ENCODE peak calls at places on chromosomes 1 and 21, in four cellular contexts. One of them, this sample, is unnamed.

GRCh38 chr1:25068829-25069228 is 138.8 kb upstream of the RUNX3 start:
- DNase-seq in kidney epithelial cell: no peak
- DNase-seq in tibial artery: no peak
- DNase-seq in AG04450: no peak
- DNase-seq in this sample: no peak

GRCh38 chr1:106889054-106889453 is 167.4 kb upstream of the PRMT6 start:
- DNase-seq in kidney epithelial cell: no peak
- DNase-seq in tibial artery: no peak
- DNase-seq in AG04450: no peak
- DNase-seq in this sample: no peak

GRCh38 chr1:89953929-89954328 is 41.0 kb upstream of the ZNF326 start:
- DNase-seq in kidney epithelial cell: no peak
- DNase-seq in tibial artery: no peak
- DNase-seq in AG04450: no peak
- DNase-seq in this sample: no peak

GRCh38 chr1:160354388-160354985 is 11.3 kb downstream of the NCSTN start:
- DNase-seq in kidney epithelial cell: no peak
- DNase-seq in tibial artery: no peak
- DNase-seq in AG04450: no peak
- DNase-seq in this sample: no peak

GRCh38 chr1:172219966-172220365 is 200.5 kb upstream of the C1orf105 start:
- DNase-seq in kidney epithelial cell: no peak
- DNase-seq in tibial artery: no peak
- DNase-seq in AG04450: peak; percentile 3
- DNase-seq in this sample: no peak

GRCh38 chr1:38858833-38859560 is 575 bp downstream of the RRAGC start:
- DNase-seq in kidney epithelial cell: peak; percentile 37
- DNase-seq in tibial artery: peak; percentile 59
- DNase-seq in AG04450: no peak
- DNase-seq in this sample: no peak

GRCh38 chr1:188782220-188782841 is 1695.3 kb downstream of the BRINP3 start:
- DNase-seq in kidney epithelial cell: peak; percentile 21
- DNase-seq in tibial artery: no peak
- DNase-seq in AG04450: peak; percentile 16
- DNase-seq in this sample: peak; percentile 12

GRCh38 chr21:45927851-45928850 is 53.4 kb upstream of the COL6A1 start:
- DNase-seq in kidney epithelial cell: no peak
- DNase-seq in tibial artery: no peak
- DNase-seq in AG04450: no peak
- DNase-seq in this sample: no peak

GRCh38 chr21:14273736-14274538 is 58.0 kb downstream of the RBM11 start:
- DNase-seq in kidney epithelial cell: no peak
- DNase-seq in tibial artery: no peak
- DNase-seq in AG04450: no peak
- DNase-seq in this sample: no peak

GRCh38 chr1:243253927-243254232 is 1.2 kb downstream of the CEP170 start:
- DNase-seq in kidney epithelial cell: no peak
- DNase-seq in tibial artery: no peak
- DNase-seq in AG04450: no peak
- DNase-seq in this sample: no peak

GRCh38 chr1:243253211-243253926 is 1.7 kb downstream of the CEP170 start:
- DNase-seq in kidney epithelial cell: no peak
- DNase-seq in tibial artery: no peak
- DNase-seq in AG04450: no peak
- DNase-seq in this sample: no peak

GRCh38 chr1:243249214-243249613 is 5.9 kb downstream of the CEP170 start:
- DNase-seq in kidney epithelial cell: no peak
- DNase-seq in tibial artery: no peak
- DNase-seq in AG04450: no peak
- DNase-seq in this sample: no peak

GRCh38 chr1:243250102-243250501 is 5.0 kb downstream of the CEP170 start:
- DNase-seq in kidney epithelial cell: no peak
- DNase-seq in tibial artery: no peak
- DNase-seq in AG04450: no peak
- DNase-seq in this sample: no peak

GRCh38 chr1:243251544-243251943 is 3.5 kb downstream of the CEP170 start:
- DNase-seq in kidney epithelial cell: no peak
- DNase-seq in tibial artery: no peak
- DNase-seq in AG04450: no peak
- DNase-seq in this sample: no peak
- H3K4me3 ChIP-seq in kidney epithelial cell: no peak overlapping the region
- H3K4me3 ChIP-seq in tibial artery: no peak overlapping the region
- H3K4me3 ChIP-seq in AG04450: peak overlapping the region; percentile 88
- H3K4me3 ChIP-seq in this sample: no peak overlapping the region

GRCh38 chr1:97674517-97674916 is 246.3 kb downstream of the DPYD start:
- DNase-seq in kidney epithelial cell: no peak
- DNase-seq in tibial artery: no peak
- DNase-seq in AG04450: no peak
- DNase-seq in this sample: no peak

GRCh38 chr1:97668945-97669344 is 251.9 kb downstream of the DPYD start:
- DNase-seq in kidney epithelial cell: no peak
- DNase-seq in tibial artery: no peak
- DNase-seq in AG04450: no peak
- DNase-seq in this sample: peak; percentile 7
- TF ChIP-seq CTCF in kidney epithelial cell: peak; percentile 21
- TF ChIP-seq CTCF in tibial artery: no peak
- TF ChIP-seq CTCF in AG04450: peak; percentile 10
- TF ChIP-seq CTCF in this sample: peak; percentile 16

GRCh38 chr1:217078959-217079358 is 355.7 kb upstream of the ESRRG start:
- DNase-seq in kidney epithelial cell: no peak
- DNase-seq in tibial artery: no peak
- DNase-seq in AG04450: no peak
- DNase-seq in this sample: no peak
- H3K4me3 ChIP-seq in kidney epithelial cell: no peak overlapping the region
- H3K4me3 ChIP-seq in tibial artery: no peak overlapping the region
- H3K4me3 ChIP-seq in AG04450: no peak overlapping the region
- H3K4me3 ChIP-seq in this sample: no peak overlapping the region

DNA sequence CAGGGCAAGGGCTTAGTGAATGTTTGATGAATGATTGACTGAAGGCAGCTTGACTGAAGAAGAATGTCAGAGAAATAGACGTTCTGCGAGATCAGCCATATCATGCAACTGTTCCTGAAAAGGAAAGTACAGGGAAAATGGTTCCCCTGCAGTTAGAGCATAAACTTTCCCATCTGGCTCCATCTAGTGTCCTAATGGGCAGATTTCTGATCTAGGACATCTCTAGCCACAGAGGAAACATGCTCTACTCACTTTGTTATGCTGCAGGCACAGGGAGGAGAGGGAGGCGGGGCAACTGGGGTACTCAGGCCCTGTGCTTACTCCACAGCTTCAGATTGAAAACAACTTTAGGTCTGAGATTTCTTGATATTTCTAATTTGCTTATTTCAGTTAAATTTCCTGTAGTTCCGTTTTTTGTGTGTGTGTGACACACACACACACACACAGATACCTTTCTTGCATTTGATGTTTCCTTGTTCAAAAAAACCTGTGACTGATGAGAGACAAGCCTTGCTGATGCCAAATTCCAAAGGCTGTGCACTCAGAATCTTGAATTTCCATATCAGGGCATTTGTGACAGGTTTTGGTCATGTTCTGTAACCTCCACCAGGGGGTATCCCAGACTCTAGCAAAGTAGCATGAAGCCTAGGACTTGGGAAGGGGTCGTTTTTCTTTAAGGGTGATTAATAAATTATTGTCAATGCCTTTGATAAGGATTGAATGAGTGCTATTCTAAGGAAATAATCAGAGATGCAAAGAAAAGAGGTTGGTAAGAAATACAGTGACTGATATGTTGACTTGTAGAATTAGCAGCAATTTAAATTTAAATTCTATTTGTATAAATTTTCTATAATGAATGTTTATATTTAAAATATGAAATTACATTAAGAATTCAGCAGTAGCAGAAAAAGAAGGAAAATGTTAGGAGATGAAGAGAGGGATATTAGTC is 139.7 kb upstream of the BEND5 start:
- DNase-seq in kidney epithelial cell: no peak
- DNase-seq in tibial artery: no peak
- DNase-seq in AG04450: no peak
- DNase-seq in this sample: peak; percentile 28
- TF ChIP-seq CTCF in kidney epithelial cell: peak; percentile 56
- TF ChIP-seq CTCF in tibial artery: peak; percentile 20
- TF ChIP-seq CTCF in AG04450: peak; percentile 53
- TF ChIP-seq CTCF in this sample: peak; percentile 66

DNA sequence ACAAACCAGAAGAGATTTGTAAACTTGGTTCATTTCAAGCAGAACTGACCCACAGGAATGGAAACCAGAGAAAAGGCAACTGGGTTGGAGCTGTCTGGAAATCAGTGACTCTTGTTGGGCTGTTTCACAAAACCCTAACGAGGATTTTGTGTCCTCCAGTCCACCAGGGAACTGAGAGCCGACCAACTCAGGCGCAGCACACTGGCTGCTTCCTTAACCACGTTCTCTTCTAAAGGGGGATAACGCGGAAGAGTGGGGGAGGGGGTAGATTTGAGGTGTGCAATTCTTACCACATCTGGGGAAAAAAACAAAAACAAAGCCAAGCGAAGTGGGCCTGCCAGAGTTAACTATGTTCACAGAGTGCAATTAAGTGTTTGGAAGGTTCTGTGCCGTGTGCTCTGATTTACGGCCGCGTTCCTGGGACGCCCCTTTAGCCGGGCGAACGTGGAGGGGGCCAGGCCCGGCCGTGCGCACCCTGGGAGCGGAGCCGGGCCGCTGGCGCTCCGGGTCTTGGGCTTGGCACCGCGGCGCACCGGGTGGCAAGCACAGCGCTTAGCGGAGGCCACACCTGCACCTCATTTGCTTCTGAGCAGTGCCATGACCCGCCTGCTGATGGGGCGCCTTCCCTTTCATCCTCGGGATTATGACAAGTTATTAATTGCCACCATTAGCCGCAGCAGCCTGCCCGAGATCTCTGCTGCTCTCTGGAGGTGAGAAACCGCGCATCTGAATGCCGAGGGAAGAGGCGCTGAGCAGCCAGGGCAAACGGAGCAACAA is 248.6 kb upstream of the FOXD3 start:
- DNase-seq in kidney epithelial cell: no peak
- DNase-seq in tibial artery: no peak
- DNase-seq in AG04450: no peak
- DNase-seq in this sample: no peak
- H3K4me3 ChIP-seq in kidney epithelial cell: peak overlapping the region; percentile 37
- H3K4me3 ChIP-seq in tibial artery: no peak overlapping the region
- H3K4me3 ChIP-seq in AG04450: no peak overlapping the region
- H3K4me3 ChIP-seq in this sample: peak overlapping the region; percentile 13

DNA sequence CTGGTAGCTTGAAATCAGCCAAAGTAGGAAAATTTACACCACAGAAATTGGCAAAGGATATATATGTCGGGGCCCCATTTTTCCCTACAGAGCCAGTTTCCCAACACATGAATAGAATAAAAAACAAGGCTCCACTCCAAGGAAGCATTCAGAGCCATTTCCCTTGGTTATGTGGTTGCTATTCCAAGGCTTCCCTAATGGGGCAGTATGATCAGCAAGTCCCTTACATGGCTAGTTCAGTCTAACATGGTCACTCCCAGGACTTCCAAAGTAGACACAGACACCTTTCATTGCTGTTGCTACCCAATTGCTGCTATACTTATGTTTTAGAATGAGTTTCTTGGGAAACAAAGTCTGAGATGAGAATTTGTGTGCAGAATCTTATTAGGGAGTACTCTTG is 93.1 kb downstream of the C21orf91 start:
- DNase-seq in kidney epithelial cell: no peak
- DNase-seq in tibial artery: no peak
- DNase-seq in AG04450: no peak
- DNase-seq in this sample: no peak
- TF ChIP-seq CTCF in kidney epithelial cell: peak; percentile 7
- TF ChIP-seq CTCF in tibial artery: no peak
- TF ChIP-seq CTCF in AG04450: peak; percentile 21
- TF ChIP-seq CTCF in this sample: peak; percentile 28

GRCh38 chr1:158149577-158150269 is 31.0 kb upstream of the CD1D start:
- DNase-seq in kidney epithelial cell: peak; percentile 82
- DNase-seq in tibial artery: peak; percentile 95
- DNase-seq in AG04450: peak; percentile 91
- DNase-seq in this sample: peak; percentile 12

GRCh38 chr1:158146739-158147138 is 34.0 kb upstream of the CD1D start:
- DNase-seq in kidney epithelial cell: no peak
- DNase-seq in tibial artery: no peak
- DNase-seq in AG04450: no peak
- DNase-seq in this sample: no peak

GRCh38 chr1:158149175-158149574 is 31.5 kb upstream of the CD1D start:
- DNase-seq in kidney epithelial cell: no peak
- DNase-seq in tibial artery: no peak
- DNase-seq in AG04450: no peak
- DNase-seq in this sample: no peak

GRCh38 chr1:158147396-158148353 is 33.0 kb upstream of the CD1D start:
- DNase-seq in kidney epithelial cell: peak; percentile 14
- DNase-seq in tibial artery: no peak
- DNase-seq in AG04450: no peak
- DNase-seq in this sample: no peak

GRCh38 chr1:158148458-158148857 is 32.2 kb upstream of the CD1D start:
- DNase-seq in kidney epithelial cell: no peak
- DNase-seq in tibial artery: no peak
- DNase-seq in AG04450: no peak
- DNase-seq in this sample: no peak
- H3K4me3 ChIP-seq in kidney epithelial cell: no peak overlapping the region
- H3K4me3 ChIP-seq in tibial artery: no peak overlapping the region
- H3K4me3 ChIP-seq in AG04450: no peak overlapping the region
- H3K4me3 ChIP-seq in this sample: no peak overlapping the region

DNA sequence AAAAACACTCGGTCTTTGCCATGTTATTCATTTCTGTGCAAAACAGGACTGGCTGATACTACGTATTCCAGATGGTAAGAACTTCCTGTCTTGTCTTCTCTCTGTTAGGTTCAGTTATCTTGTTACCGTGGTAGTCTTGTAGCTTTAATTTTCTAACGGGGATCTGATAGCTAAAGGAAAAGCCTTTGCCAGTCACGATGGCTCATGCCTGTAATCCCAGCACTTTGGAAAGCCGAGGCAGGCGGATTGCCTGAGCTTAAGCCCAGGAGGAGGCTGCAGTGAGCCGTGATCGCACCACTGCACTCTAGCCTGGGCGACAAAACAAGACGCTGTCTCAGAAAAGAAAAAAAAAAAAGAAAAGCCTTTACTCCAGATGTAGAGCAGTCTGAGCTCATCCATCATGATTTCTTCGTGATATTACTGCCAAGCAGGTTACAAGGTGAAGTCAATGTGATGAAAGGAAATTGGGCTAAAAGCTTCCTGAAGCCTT is 11.1 kb upstream of the MSTO1 start:
- DNase-seq in kidney epithelial cell: peak; percentile 2
- DNase-seq in tibial artery: no peak
- DNase-seq in AG04450: no peak
- DNase-seq in this sample: no peak
- TF ChIP-seq CTCF in kidney epithelial cell: peak; percentile 5
- TF ChIP-seq CTCF in tibial artery: no peak
- TF ChIP-seq CTCF in AG04450: no peak
- TF ChIP-seq CTCF in this sample: no peak

GRCh38 chr1:62784509-62785365 is 805 bp downstream of the ATG4C start:
- DNase-seq in kidney epithelial cell: no peak
- DNase-seq in tibial artery: no peak
- DNase-seq in AG04450: no peak
- DNase-seq in this sample: no peak

GRCh38 chr1:62783736-62784508 is at the start of gene ATG4C:
- DNase-seq in kidney epithelial cell: peak; percentile 98
- DNase-seq in tibial artery: peak; percentile 97
- DNase-seq in AG04450: peak; percentile 94
- DNase-seq in this sample: peak; percentile 97

GRCh38 chr1:62778208-62778607 is 5.7 kb upstream of the ATG4C start:
- DNase-seq in kidney epithelial cell: no peak
- DNase-seq in tibial artery: no peak
- DNase-seq in AG04450: no peak
- DNase-seq in this sample: no peak

GRCh38 chr1:62782197-62782886 is 1.6 kb upstream of the ATG4C start:
- DNase-seq in kidney epithelial cell: no peak
- DNase-seq in tibial artery: no peak
- DNase-seq in AG04450: peak; percentile 3
- DNase-seq in this sample: no peak
- H3K4me3 ChIP-seq in kidney epithelial cell: no peak overlapping the region
- H3K4me3 ChIP-seq in tibial artery: no peak overlapping the region
- H3K4me3 ChIP-seq in AG04450: no peak overlapping the region
- H3K4me3 ChIP-seq in this sample: no peak overlapping the region

This sample was measured in Panc1.